ENCODE peak calls at places on chromosomes 13 and 19, in eight cellular contexts. V, D, Q, I, R, U, Z and X are unnamed samples.

GRCh38 chr19:11460207-11460606 is 20.6 kb downstream of the ELAVL3 start:
- DNase-seq in Q (no peak), D (no peak), Z (no peak), R (no peak), I (no peak), V (no peak), U (no peak), X (no peak)

GRCh38 chr13:24742986-24743385 is 21.0 kb upstream of the RNF17 start:
- DNase-seq in U (no peak), Q (no peak), V (no peak), D (no peak), Z (no peak), I (no peak), R (no peak), X (no peak)

GRCh38 chr19:37964109-37964508 is 57.1 kb downstream of the SIPA1L3 start:
- DNase-seq in I (no peak), U (peak), Q (peak), Z (no peak), D (no peak), V (no peak), R (no peak), X (no peak)

GRCh38 chr13:23851106-23851505 is 38.1 kb downstream of the MIPEP start:
- DNase-seq in R (no peak), U (peak), V (no peak), Q (peak), D (no peak), Z (peak), I (peak), X (no peak)

GRCh38 chr19:7349961-7350711 is 1.4 kb downstream of the ARHGEF18 start:
- DNase-seq in R (no peak), I (no peak), Q (no peak), D (no peak), U (no peak), V (no peak), Z (no peak), X (no peak)

GRCh38 chr13:36345438-36346221 is 564 bp downstream of the SPART start:
- DNase-seq in Q (peak), Z (peak), I (peak), D (peak), V (peak), R (peak), U (peak), X (no peak)

GRCh38 chr13:27177852-27178251 is 6.2 kb upstream of the USP12 start:
- DNase-seq in D (no peak), R (no peak), I (no peak), V (peak), U (no peak), Z (no peak), Q (no peak), X (no peak)

GRCh38 chr19:7868671-7869452 is 5.3 kb downstream of the PRR36 start:
- DNase-seq in R (peak), V (peak), Z (no peak), D (no peak), Q (peak), U (peak), I (peak), X (no peak)

GRCh38 chr13:27170521-27171243 is 929 bp downstream of the USP12 start:
- DNase-seq in U (peak), D (no peak), V (peak), Z (peak), R (peak), I (peak), Q (no peak), X (no peak)

GRCh38 chr13:106689906-106690305 is 122.0 kb upstream of the ARGLU1 start:
- DNase-seq in Q (no peak), D (no peak), R (no peak), Z (no peak), I (no peak), U (no peak), V (no peak), X (no peak)

GRCh38 chr13:106690779-106691178 is 122.8 kb upstream of the ARGLU1 start:
- DNase-seq in I (peak), R (no peak), D (no peak), Q (no peak), U (no peak), V (no peak), Z (no peak), X (no peak)

GRCh38 chr13:106688940-106689339 is 121.0 kb upstream of the ARGLU1 start:
- DNase-seq in Q (no peak), Z (no peak), V (no peak), R (no peak), D (no peak), I (no peak), U (no peak), X (no peak)

GRCh38 chr13:106691251-106691650 is 123.3 kb upstream of the ARGLU1 start:
- DNase-seq in U (no peak), I (no peak), D (no peak), V (no peak), Q (no peak), R (no peak), Z (no peak), X (no peak)

GRCh38 chr13:106691861-106692260 is 123.9 kb upstream of the ARGLU1 start:
- DNase-seq in I (no peak), D (no peak), U (no peak), Q (no peak), R (no peak), Z (no peak), V (no peak), X (no peak)
- H3K4me3 ChIP-seq in I (no peak), D (no peak), U (no peak), Q (no peak), R (no peak), Z (no peak), V (no peak), X (no peak)

DNA sequence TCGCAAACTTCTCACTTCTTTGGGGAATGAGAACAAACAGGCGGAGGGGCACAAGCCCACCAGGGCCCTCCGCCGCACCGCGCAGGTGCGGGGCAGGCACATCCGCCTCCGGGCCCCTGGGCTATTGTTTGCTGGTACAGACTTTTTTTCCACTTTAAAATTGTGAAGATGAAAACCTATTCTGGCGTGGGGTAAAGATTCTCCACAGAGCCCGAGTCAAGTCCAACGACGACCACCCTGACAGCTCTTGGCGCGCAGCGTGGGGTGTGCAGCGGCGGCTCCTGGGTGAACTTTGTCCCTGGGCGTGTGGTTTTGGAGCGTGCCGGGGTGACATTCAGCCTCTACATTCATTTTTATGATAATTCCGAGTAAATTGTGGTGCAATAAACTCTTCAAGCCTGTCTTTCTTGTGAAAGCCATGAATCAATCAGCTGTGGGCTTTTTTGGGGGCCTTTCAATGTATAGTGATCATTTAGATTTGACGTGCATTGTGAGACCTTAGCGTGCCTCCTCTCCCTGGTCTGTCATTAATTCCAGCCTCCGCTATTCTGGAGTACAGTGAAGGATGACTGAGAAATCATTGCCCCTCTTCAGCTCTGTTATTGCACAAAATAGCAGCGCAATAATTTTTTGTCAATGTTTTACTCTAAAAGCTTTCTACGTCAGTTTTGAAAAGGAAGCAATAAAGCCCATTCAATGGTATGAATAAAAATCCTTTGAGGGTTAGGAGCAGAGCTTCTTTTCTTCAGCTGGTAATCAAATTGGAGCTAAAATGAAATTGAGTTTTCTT is 90.0 kb downstream of the TEX29 start:
- DNase-seq in I (no peak), U (no peak), Q (no peak), R (no peak), V (no peak), Z (no peak), D (no peak), X (no peak)
- TF ChIP-seq CTCF in I (no peak), U (no peak), Q (no peak), R (no peak), V (no peak), Z (no peak), D (no peak), X (no peak)

DNA sequence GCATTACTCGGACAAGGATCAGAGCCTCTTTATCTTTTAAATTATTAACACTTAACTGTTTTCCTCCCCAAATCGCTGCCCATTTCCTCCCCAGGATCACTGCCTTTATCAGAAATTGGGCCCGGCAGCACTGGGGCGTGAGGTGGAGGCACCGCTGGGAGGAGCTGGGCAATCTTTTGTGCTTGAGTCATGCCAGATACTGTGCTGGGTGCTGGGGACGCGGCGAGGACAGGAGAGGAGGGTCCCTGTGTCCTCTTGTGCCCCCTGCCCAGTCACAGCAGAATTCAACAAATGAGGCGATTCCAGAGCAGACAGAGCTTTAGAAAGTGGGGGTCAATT is 347.8 kb downstream of the ZNF536 start:
- DNase-seq in Q (no peak), D (no peak), V (peak), U (no peak), Z (no peak), R (no peak), I (no peak), X (no peak)
- H3K4me3 ChIP-seq in Q (peak), D (peak), V (peak), U (peak), Z (peak), R (no peak), I (no peak), X (peak)

DNA sequence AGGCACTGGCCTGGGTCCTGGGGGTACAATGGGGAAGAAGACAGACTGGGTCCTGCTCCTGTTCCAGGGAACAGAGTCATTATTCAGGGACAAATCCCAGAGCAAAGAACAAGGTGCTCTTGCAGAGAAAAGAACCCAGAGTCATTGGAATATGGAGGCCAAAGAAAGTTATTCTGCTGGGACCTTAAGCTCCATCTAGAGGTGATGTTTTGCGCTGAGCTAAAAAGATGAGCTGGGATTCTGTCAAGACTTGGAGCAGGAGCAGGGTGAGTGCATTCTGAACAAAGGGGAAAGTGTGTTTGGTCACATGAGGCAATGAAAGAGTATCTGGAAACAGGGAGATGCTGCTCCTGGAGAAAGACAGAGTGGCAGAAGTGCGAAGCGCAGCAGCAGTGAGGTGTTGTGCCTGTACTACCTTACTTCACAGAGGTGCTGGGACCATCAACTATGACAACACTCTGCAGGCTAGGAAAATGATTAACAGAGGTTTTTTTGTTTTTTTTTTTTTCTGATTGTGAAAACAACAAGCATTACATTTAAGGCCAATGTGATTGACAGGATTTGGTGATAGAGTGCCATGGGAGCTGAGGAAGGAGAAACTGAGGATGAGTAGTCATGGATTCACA is 95.3 kb upstream of the TNFSF11 start:
- DNase-seq in V (peak), D (no peak), Z (peak), U (peak), Q (peak), I (peak), R (no peak), X (no peak)
- TF ChIP-seq CTCF in V (peak), D (peak), Z (peak), U (peak), Q (peak), I (peak), R (no peak), X (peak)

GRCh38 chr19:4197625-4198466 is 15.4 kb downstream of the ANKRD24 start:
- DNase-seq in I (no peak), Q (no peak), R (no peak), V (peak), D (no peak), U (no peak), Z (no peak), X (no peak)
- H3K4me3 ChIP-seq in I (no peak), Q (no peak), R (no peak), V (peak), D (no peak), U (no peak), Z (no peak), X (no peak)

DNA sequence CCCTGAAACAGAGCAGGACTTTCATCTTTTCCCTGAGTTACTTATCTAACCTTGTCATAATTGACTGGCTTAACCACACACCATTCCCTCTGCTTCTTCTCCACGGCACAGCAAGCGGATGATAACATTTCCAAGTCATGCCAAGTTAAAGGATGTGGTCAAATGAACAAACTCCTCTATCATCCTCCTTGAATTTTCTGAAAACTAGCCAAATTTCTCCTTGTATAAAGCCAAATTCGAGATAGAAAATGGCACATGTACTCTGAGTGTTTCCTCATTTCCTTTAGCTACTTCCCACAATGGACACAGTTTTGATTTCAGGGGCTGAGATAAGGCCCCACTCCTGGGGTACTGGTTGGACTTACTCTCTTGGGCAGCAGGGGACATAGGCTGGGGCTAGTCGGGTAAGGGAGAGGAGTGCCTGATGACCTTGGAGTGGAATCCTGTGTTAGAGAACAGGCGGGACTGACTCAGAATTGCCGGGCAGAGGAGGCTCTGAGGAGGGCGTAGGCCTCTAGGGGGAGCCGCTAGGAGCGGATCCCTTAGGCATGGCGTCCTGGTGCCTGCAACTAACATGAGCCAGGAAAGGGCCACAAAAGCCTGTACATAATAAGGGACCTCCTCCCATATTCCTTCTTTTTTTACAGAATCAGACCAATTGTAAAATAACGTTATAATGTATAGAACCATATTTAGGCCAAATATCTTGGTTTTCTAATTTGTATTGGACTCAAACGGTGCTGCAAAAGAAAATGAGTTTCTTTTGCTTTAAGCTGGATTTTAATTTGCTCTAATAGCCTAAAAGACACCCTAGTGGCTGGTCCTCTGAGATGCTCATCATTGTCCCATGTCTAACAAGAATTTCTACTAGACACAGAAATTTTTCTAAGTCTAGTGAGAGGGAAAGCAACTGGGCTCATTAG is 20.4 kb upstream of the TMTC4 start:
- DNase-seq in I (peak), V (peak), Z (peak), D (no peak), U (peak), Q (peak), R (peak), X (no peak)
- TF ChIP-seq CTCF in I (peak), V (peak), Z (peak), D (peak), U (peak), Q (peak), R (peak), X (peak)

DNA sequence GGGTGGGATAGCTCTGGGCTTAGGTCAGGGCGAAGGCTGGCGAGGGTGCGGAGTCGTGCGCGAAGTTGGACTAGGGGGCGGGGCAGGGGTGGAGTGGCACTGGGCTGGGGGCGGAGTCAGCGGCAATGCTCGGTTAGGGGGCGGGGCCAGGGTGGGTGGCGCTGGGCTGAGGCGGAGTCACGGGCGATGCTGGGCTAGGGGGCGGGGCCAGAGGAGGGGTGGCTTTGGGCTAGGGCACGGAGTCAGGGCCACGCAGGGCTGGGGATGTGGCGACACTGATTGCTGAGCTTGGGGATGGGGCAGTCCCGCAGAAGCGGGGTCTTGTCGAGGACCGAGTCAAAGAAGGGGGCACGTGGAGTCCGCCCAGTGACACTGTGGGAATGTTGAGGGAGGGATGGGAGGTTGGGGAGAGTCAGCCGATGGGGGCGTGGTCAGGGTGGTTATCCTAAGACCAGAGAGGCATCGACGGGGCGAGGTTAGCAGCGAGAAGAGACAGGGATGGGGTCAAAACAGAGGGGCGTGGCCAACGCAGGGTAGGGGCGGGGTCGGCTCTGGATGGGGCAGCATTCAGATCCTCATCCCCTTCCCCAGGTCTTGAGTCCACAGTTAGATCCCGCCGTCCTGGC is 8.7 kb downstream of the HOMER3 start:
- DNase-seq in Z (no peak), I (peak), U (peak), R (no peak), V (peak), Q (no peak), D (no peak), X (no peak)
- H3K4me3 ChIP-seq in Z (no peak), I (no peak), U (peak), R (no peak), V (peak), Q (no peak), D (no peak), X (no peak)

GRCh38 chr13:51924756-51925544 is 63.2 kb downstream of the CCDC70 start:
- DNase-seq in I (no peak), V (no peak), U (no peak), Q (no peak), Z (no peak), D (no peak), R (no peak), X (no peak)

GRCh38 chr13:51921790-51922740 is 60.3 kb downstream of the CCDC70 start:
- DNase-seq in R (no peak), Z (no peak), V (no peak), I (no peak), U (peak), D (no peak), Q (peak), X (no peak)

GRCh38 chr13:51925865-51926527 is 64.2 kb downstream of the CCDC70 start:
- DNase-seq in Q (no peak), I (no peak), U (no peak), V (no peak), D (no peak), Z (no peak), R (no peak), X (no peak)

GRCh38 chr13:51922771-51923480 is 61.2 kb downstream of the CCDC70 start:
- DNase-seq in R (no peak), Q (no peak), I (no peak), U (no peak), Z (no peak), V (no peak), D (no peak), X (no peak)

DNA sequence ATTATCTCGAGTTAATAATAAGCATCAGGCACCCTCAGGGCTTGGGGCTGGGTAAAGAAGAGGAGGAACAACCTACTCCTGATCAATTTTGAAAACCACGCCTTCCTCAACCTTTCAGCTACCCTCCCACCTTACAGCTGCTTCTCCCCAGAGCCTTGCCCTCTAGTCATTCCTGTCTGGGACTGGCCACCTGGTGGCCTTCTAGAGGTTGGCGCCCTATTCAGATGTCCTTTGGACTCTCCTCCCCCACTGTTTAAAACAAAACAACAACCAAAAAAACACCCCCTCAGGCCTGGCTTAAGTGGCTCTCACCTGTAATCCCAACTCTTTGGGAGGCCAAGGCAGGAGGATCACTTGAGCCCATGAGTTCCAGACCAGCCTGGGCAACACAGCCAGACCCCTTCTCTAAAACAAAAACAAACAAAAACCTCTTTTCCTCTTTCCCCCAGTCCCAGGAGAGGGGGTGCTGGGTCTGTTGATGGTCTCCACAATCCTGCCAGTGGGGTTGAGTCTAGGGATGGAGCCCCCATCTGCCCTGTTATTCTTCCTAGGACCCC is 62.3 kb downstream of the CCDC70 start:
- DNase-seq in R (peak), I (no peak), V (peak), Z (no peak), Q (no peak), D (no peak), U (no peak), X (no peak)
- TF ChIP-seq CTCF in R (peak), I (peak), V (peak), Z (peak), Q (peak), D (peak), U (peak), X (no peak)

GRCh38 chr19:44646049-44646416 is 2.3 kb downstream of the PVR start:
- DNase-seq in I (no peak), Q (no peak), Z (no peak), V (no peak), D (no peak), R (no peak), U (no peak), X (no peak)
- H3K4me3 ChIP-seq in I (no peak), Q (no peak), Z (no peak), V (no peak), D (peak), R (no peak), U (no peak), X (no peak)